ENCODE peak calls at places on chromosomes 13 and 19, in nine cellular contexts. Z is heart right ventricle; V is NCI-H510A treated with DMSO at 0.1 percent for 48 hours; F is GM04503; U is mammary epithelial cell; H is T-cell; T is GM12865; K is activated CD4-positive, alpha-beta T cell treated with anti-CD3 and anti-CD28 coated beads, Interleukin-2, amount 50 U/mL, for 1 hour; O is HS-27A. X is an unnamed sample.

GRCh38 chr19:34481861-34482379 is 362 bp downstream of the WTIP start:
- DNase-seq in Z (no peak), V (no peak), F (no peak), U (peak), H (no peak), T (no peak), K (no peak), O (no peak), X (no peak)

GRCh38 chr13:106602178-106602577 is 34.2 kb upstream of the ARGLU1 start:
- DNase-seq in Z (no peak), V (peak), F (no peak), U (no peak), H (no peak), T (no peak), K (no peak), O (no peak), X (no peak)

GRCh38 chr13:96710166-96710866 is 284.0 kb downstream of the OXGR1 start:
- DNase-seq in Z (no peak), V (no peak), F (no peak), U (no peak), H (no peak), T (no peak), K (no peak), O (no peak), X (no peak)

GRCh38 chr13:30877335-30877734 is 28.7 kb upstream of the MEDAG start:
- DNase-seq in Z (no peak), V (no peak), F (no peak), U (no peak), H (no peak), T (no peak), K (no peak), O (no peak), X (no peak)

GRCh38 chr13:68748038-68748437 is 1359.6 kb upstream of the ATXN8OS start:
- DNase-seq in Z (no peak), V (no peak), F (no peak), U (no peak), H (no peak), T (no peak), K (no peak), O (no peak), X (no peak)

GRCh38 chr13:98203641-98204326 is 26.7 kb upstream of the RNF113B start:
- DNase-seq in Z (no peak), V (no peak), F (peak), U (no peak), H (no peak), T (no peak), K (no peak), O (no peak), X (no peak)

GRCh38 chr19:40223135-40223822 is 3.2 kb downstream of the CCNP start:
- DNase-seq in Z (no peak), V (no peak), F (no peak), U (no peak), H (peak), T (no peak), K (peak), O (no peak), X (no peak)

GRCh38 chr19:1453525-1454371 is 3.8 kb downstream of the APC2 start:
- DNase-seq in Z (no peak), V (no peak), F (no peak), U (no peak), H (no peak), T (no peak), K (no peak), O (no peak), X (no peak)

GRCh38 chr19:46678110-46678732 is 17.2 kb upstream of the DACT3 start:
- DNase-seq in Z (no peak), V (no peak), F (no peak), U (no peak), H (peak), T (peak), K (peak), O (no peak), X (no peak)

GRCh38 chr13:109331898-109332297 is 454.5 kb downstream of the IRS2 start:
- DNase-seq in Z (no peak), V (peak), F (peak), U (no peak), H (no peak), T (no peak), K (no peak), O (no peak), X (no peak)

GRCh38 chr13:108031859-108032258 is 183.5 kb downstream of the LIG4 start:
- DNase-seq in Z (no peak), V (no peak), F (no peak), U (no peak), H (no peak), T (no peak), K (no peak), O (no peak), X (no peak)

GRCh38 chr19:15166700-15167099 is 34.1 kb downstream of the NOTCH3 start:
- DNase-seq in Z (no peak), V (no peak), F (no peak), U (no peak), H (no peak), T (no peak), K (no peak), O (no peak), X (no peak)

GRCh38 chr19:33392341-33393285 is 19.1 kb downstream of the CEBPG start:
- DNase-seq in Z (no peak), V (no peak), F (no peak), U (no peak), H (no peak), T (no peak), K (no peak), O (no peak), X (no peak)

GRCh38 chr13:106140476-106140875 is 395.0 kb downstream of the EFNB2 start:
- DNase-seq in Z (no peak), V (no peak), F (no peak), U (no peak), H (no peak), T (no peak), K (no peak), O (no peak), X (no peak)

GRCh38 chr13:114179087-114179658 is at the start of gene CFAP97D2:
- DNase-seq in Z (no peak), V (no peak), F (no peak), U (no peak), H (no peak), T (no peak), K (no peak), O (no peak), X (no peak)

GRCh38 chr19:913080-913748 is at the start of gene R3HDM4:
- DNase-seq in Z (peak), V (peak), F (no peak), U (peak), H (peak), T (peak), K (peak), O (no peak), X (peak)

GRCh38 chr19:10603084-10603872 is 16.2 kb upstream of the AP1M2 start:
- DNase-seq in Z (peak), V (no peak), F (no peak), U (no peak), H (peak), T (peak), K (peak), O (no peak), X (peak)

GRCh38 chr19:19742773-19743172 is 9.9 kb upstream of the ZNF14 start:
- DNase-seq in Z (no peak), V (no peak), F (no peak), U (no peak), H (no peak), T (no peak), K (no peak), O (no peak), X (no peak)

GRCh38 chr13:40874138-40874776 is 84.8 kb downstream of the SLC25A15 start:
- DNase-seq in Z (no peak), V (no peak), F (no peak), U (peak), H (no peak), T (no peak), K (no peak), O (no peak), X (no peak)

GRCh38 chr19:32676186-32676894 is 692 bp downstream of the RGS9BP start:
- DNase-seq in Z (no peak), V (no peak), F (no peak), U (peak), H (peak), T (no peak), K (peak), O (no peak), X (no peak)

GRCh38 chr13:34358811-34359513 is 541.0 kb downstream of the RFC3 start:
- DNase-seq in Z (no peak), V (no peak), F (peak), U (peak), H (no peak), T (no peak), K (no peak), O (no peak), X (no peak)

GRCh38 chr19:38084196-38084595 is 139.8 kb downstream of the DPF1 start:
- DNase-seq in Z (no peak), V (no peak), F (no peak), U (no peak), H (no peak), T (no peak), K (no peak), O (no peak), X (no peak)

GRCh38 chr19:45049073-45049736 is 10.4 kb downstream of the CLASRP start:
- DNase-seq in Z (peak), V (no peak), F (no peak), U (peak), H (no peak), T (no peak), K (no peak), O (no peak), X (no peak)

GRCh38 chr19:15118248-15118647 is 11.0 kb downstream of the SYDE1 start:
- DNase-seq in Z (no peak), V (no peak), F (no peak), U (no peak), H (no peak), T (no peak), K (no peak), O (no peak), X (no peak)